ENCODE peak calls at places on chromosomes 7 and 10, in six cellular contexts. Y is DMS 273 treated with DMSO at 0.1 percent for 48 hours; V is effector CD4-positive, alpha-beta T cell; R is Daoy; F is NCI-H748 treated with DMSO at 0.1 percent for 48 hours; P is A172. Z is an unnamed sample.

GRCh38 chr7:144391823-144392255 is 11.7 kb downstream of the NOBOX start:
- DNase-seq in R (peak), P (peak), Y (peak), V (peak), F (peak), Z (no peak)

GRCh38 chr10:68560916-68561691 is 967 bp downstream of the TET1 start:
- DNase-seq in V (no peak), R (peak), Y (no peak), F (no peak), P (no peak), Z (no peak)

GRCh38 chr10:43078986-43079273 is 2.1 kb downstream of the RET start:
- DNase-seq in Y (no peak), R (peak), V (no peak), F (no peak), P (no peak), Z (no peak)

GRCh38 chr10:124575107-124576035 is 113.7 kb downstream of the LHPP start:
- DNase-seq in P (no peak), R (no peak), V (no peak), Y (no peak), F (no peak), Z (no peak)

GRCh38 chr7:101666293-101666692 is 37.2 kb upstream of the MYL10 start:
- DNase-seq in Y (no peak), R (no peak), P (no peak), F (no peak), V (no peak), Z (no peak)

GRCh38 chr10:49634053-49634660 is 20.3 kb downstream of the CHAT start:
- DNase-seq in R (no peak), V (no peak), F (no peak), Y (peak), P (no peak), Z (no peak)

GRCh38 chr10:111093741-111094380 is 17.0 kb downstream of the ADRA2A start:
- DNase-seq in F (no peak), P (peak), V (no peak), R (peak), Y (no peak), Z (no peak)

GRCh38 chr7:26329520-26330269 is 38.0 kb downstream of the SNX10 start:
- DNase-seq in R (no peak), V (no peak), P (no peak), F (no peak), Y (no peak), Z (no peak)

GRCh38 chr7:141421306-141421705 is 129.9 kb upstream of the AGK start:
- DNase-seq in P (no peak), Y (no peak), R (no peak), V (no peak), F (no peak), Z (no peak)

GRCh38 chr7:1804310-1804709 is 134.2 kb downstream of the ELFN1 start:
- DNase-seq in F (no peak), Y (no peak), P (no peak), R (no peak), V (no peak), Z (no peak)

Z was measured in GDM1.